ENCODE peak calls at places on chromosomes 2 and 18, in nine cellular contexts. One of them, this sample, is unnamed.

GRCh38 chr2:73085691-73086090 is 14.2 kb upstream of the SFXN5 start:
- DNase-seq in AG04449: no peak
- DNase-seq in dorsolateral prefrontal cortex: peak
- DNase-seq in mucosa of descending colon: peak
- DNase-seq in body of pancreas: peak
- DNase-seq in GM12878: no peak
- DNase-seq in activated CD8-positive, alpha-beta T cell treated with anti-CD3 and anti-CD28 coated beads for 36 hours: peak
- DNase-seq in hepatocyte: peak
- DNase-seq in brain microvascular endothelial cell: peak
- DNase-seq in this sample: peak

GRCh38 chr2:144378551-144378950 is 141.4 kb downstream of the ZEB2 start:
- DNase-seq in GM12878: no peak
- DNase-seq in body of pancreas: no peak
- DNase-seq in activated CD8-positive, alpha-beta T cell treated with anti-CD3 and anti-CD28 coated beads for 36 hours: no peak
- DNase-seq in AG04449: no peak
- DNase-seq in brain microvascular endothelial cell: no peak
- DNase-seq in mucosa of descending colon: no peak
- DNase-seq in hepatocyte: no peak
- DNase-seq in dorsolateral prefrontal cortex: no peak
- DNase-seq in this sample: no peak

GRCh38 chr2:25376750-25377621 is 35.3 kb upstream of the DNMT3A start:
- DNase-seq in mucosa of descending colon: peak
- DNase-seq in body of pancreas: peak
- DNase-seq in brain microvascular endothelial cell: peak
- DNase-seq in hepatocyte: peak
- DNase-seq in dorsolateral prefrontal cortex: peak
- DNase-seq in activated CD8-positive, alpha-beta T cell treated with anti-CD3 and anti-CD28 coated beads for 36 hours: peak
- DNase-seq in GM12878: peak
- DNase-seq in AG04449: no peak
- DNase-seq in this sample: peak

GRCh38 chr2:88638743-88639142 is 11.5 kb upstream of the EIF2AK3 start:
- DNase-seq in mucosa of descending colon: peak
- DNase-seq in brain microvascular endothelial cell: no peak
- DNase-seq in activated CD8-positive, alpha-beta T cell treated with anti-CD3 and anti-CD28 coated beads for 36 hours: peak
- DNase-seq in GM12878: no peak
- DNase-seq in dorsolateral prefrontal cortex: no peak
- DNase-seq in hepatocyte: no peak
- DNase-seq in body of pancreas: no peak
- DNase-seq in AG04449: no peak
- DNase-seq in this sample: no peak

GRCh38 chr2:110872521-110872920 is 140.1 kb downstream of the ACOXL start:
- DNase-seq in dorsolateral prefrontal cortex: no peak
- DNase-seq in brain microvascular endothelial cell: no peak
- DNase-seq in body of pancreas: no peak
- DNase-seq in GM12878: no peak
- DNase-seq in hepatocyte: no peak
- DNase-seq in activated CD8-positive, alpha-beta T cell treated with anti-CD3 and anti-CD28 coated beads for 36 hours: no peak
- DNase-seq in mucosa of descending colon: no peak
- DNase-seq in AG04449: no peak
- DNase-seq in this sample: no peak

GRCh38 chr2:226838758-226839555 is 3.1 kb downstream of the RHBDD1 start:
- DNase-seq in GM12878: no peak
- DNase-seq in brain microvascular endothelial cell: no peak
- DNase-seq in hepatocyte: no peak
- DNase-seq in dorsolateral prefrontal cortex: no peak
- DNase-seq in body of pancreas: no peak
- DNase-seq in activated CD8-positive, alpha-beta T cell treated with anti-CD3 and anti-CD28 coated beads for 36 hours: no peak
- DNase-seq in mucosa of descending colon: no peak
- DNase-seq in AG04449: no peak
- DNase-seq in this sample: peak

GRCh38 chr2:232924433-232924832 is 54.4 kb downstream of the SNORC start:
- DNase-seq in dorsolateral prefrontal cortex: no peak
- DNase-seq in mucosa of descending colon: no peak
- DNase-seq in body of pancreas: no peak
- DNase-seq in brain microvascular endothelial cell: no peak
- DNase-seq in AG04449: no peak
- DNase-seq in GM12878: no peak
- DNase-seq in activated CD8-positive, alpha-beta T cell treated with anti-CD3 and anti-CD28 coated beads for 36 hours: no peak
- DNase-seq in hepatocyte: no peak
- DNase-seq in this sample: no peak

GRCh38 chr18:36247036-36247435 is 50.5 kb upstream of the FHOD3 start:
- DNase-seq in activated CD8-positive, alpha-beta T cell treated with anti-CD3 and anti-CD28 coated beads for 36 hours: no peak
- DNase-seq in hepatocyte: no peak
- DNase-seq in mucosa of descending colon: no peak
- DNase-seq in body of pancreas: no peak
- DNase-seq in dorsolateral prefrontal cortex: no peak
- DNase-seq in GM12878: no peak
- DNase-seq in brain microvascular endothelial cell: no peak
- DNase-seq in AG04449: no peak
- DNase-seq in this sample: no peak

GRCh38 chr2:201883559-201883958 is 77.2 kb downstream of the CDK15 start:
- DNase-seq in body of pancreas: peak
- DNase-seq in hepatocyte: no peak
- DNase-seq in GM12878: no peak
- DNase-seq in brain microvascular endothelial cell: no peak
- DNase-seq in AG04449: no peak
- DNase-seq in dorsolateral prefrontal cortex: no peak
- DNase-seq in activated CD8-positive, alpha-beta T cell treated with anti-CD3 and anti-CD28 coated beads for 36 hours: no peak
- DNase-seq in mucosa of descending colon: no peak
- DNase-seq in this sample: no peak

GRCh38 chr2:3462493-3463104 is 56.7 kb downstream of the ADI1 start:
- DNase-seq in hepatocyte: no peak
- DNase-seq in GM12878: no peak
- DNase-seq in brain microvascular endothelial cell: no peak
- DNase-seq in activated CD8-positive, alpha-beta T cell treated with anti-CD3 and anti-CD28 coated beads for 36 hours: no peak
- DNase-seq in body of pancreas: no peak
- DNase-seq in dorsolateral prefrontal cortex: peak
- DNase-seq in AG04449: no peak
- DNase-seq in mucosa of descending colon: no peak
- DNase-seq in this sample: no peak

GRCh38 chr2:233247744-233248143 is 3.7 kb upstream of the ATG16L1 start:
- DNase-seq in AG04449: no peak
- DNase-seq in hepatocyte: peak
- DNase-seq in activated CD8-positive, alpha-beta T cell treated with anti-CD3 and anti-CD28 coated beads for 36 hours: peak
- DNase-seq in GM12878: no peak
- DNase-seq in body of pancreas: no peak
- DNase-seq in dorsolateral prefrontal cortex: no peak
- DNase-seq in mucosa of descending colon: no peak
- DNase-seq in brain microvascular endothelial cell: no peak
- DNase-seq in this sample: no peak

GRCh38 chr2:219539926-219540678 is 3.5 kb downstream of the CHPF start:
- DNase-seq in activated CD8-positive, alpha-beta T cell treated with anti-CD3 and anti-CD28 coated beads for 36 hours: no peak
- DNase-seq in AG04449: no peak
- DNase-seq in GM12878: no peak
- DNase-seq in body of pancreas: no peak
- DNase-seq in hepatocyte: no peak
- DNase-seq in brain microvascular endothelial cell: no peak
- DNase-seq in mucosa of descending colon: no peak
- DNase-seq in dorsolateral prefrontal cortex: no peak
- DNase-seq in this sample: no peak

GRCh38 chr18:55861266-55861665 is 273.3 kb upstream of the TCF4 start:
- DNase-seq in AG04449: no peak
- DNase-seq in activated CD8-positive, alpha-beta T cell treated with anti-CD3 and anti-CD28 coated beads for 36 hours: no peak
- DNase-seq in body of pancreas: peak
- DNase-seq in GM12878: no peak
- DNase-seq in mucosa of descending colon: no peak
- DNase-seq in dorsolateral prefrontal cortex: peak
- DNase-seq in hepatocyte: peak
- DNase-seq in brain microvascular endothelial cell: peak
- DNase-seq in this sample: no peak

GRCh38 chr18:45562567-45563479 is 52.5 kb upstream of the SLC14A2 start:
- DNase-seq in brain microvascular endothelial cell: no peak
- DNase-seq in dorsolateral prefrontal cortex: no peak
- DNase-seq in activated CD8-positive, alpha-beta T cell treated with anti-CD3 and anti-CD28 coated beads for 36 hours: no peak
- DNase-seq in AG04449: no peak
- DNase-seq in mucosa of descending colon: peak
- DNase-seq in body of pancreas: no peak
- DNase-seq in GM12878: no peak
- DNase-seq in hepatocyte: peak
- DNase-seq in this sample: no peak

GRCh38 chr2:439540-440465 is 151.9 kb upstream of the ALKAL2 start:
- DNase-seq in activated CD8-positive, alpha-beta T cell treated with anti-CD3 and anti-CD28 coated beads for 36 hours: no peak
- DNase-seq in dorsolateral prefrontal cortex: no peak
- DNase-seq in body of pancreas: peak
- DNase-seq in mucosa of descending colon: no peak
- DNase-seq in GM12878: no peak
- DNase-seq in hepatocyte: no peak
- DNase-seq in brain microvascular endothelial cell: no peak
- DNase-seq in AG04449: no peak
- DNase-seq in this sample: no peak

GRCh38 chr2:170475878-170476277 is 239.3 kb upstream of the SP5 start:
- DNase-seq in AG04449: no peak
- DNase-seq in brain microvascular endothelial cell: no peak
- DNase-seq in GM12878: no peak
- DNase-seq in dorsolateral prefrontal cortex: no peak
- DNase-seq in hepatocyte: peak
- DNase-seq in activated CD8-positive, alpha-beta T cell treated with anti-CD3 and anti-CD28 coated beads for 36 hours: no peak
- DNase-seq in mucosa of descending colon: peak
- DNase-seq in body of pancreas: no peak
- DNase-seq in this sample: no peak
- TF ChIP-seq CTCF in AG04449: no peak
- TF ChIP-seq CTCF in brain microvascular endothelial cell: no peak
- TF ChIP-seq CTCF in GM12878: no peak
- TF ChIP-seq CTCF in dorsolateral prefrontal cortex: no peak
- TF ChIP-seq CTCF in hepatocyte: no peak
- TF ChIP-seq CTCF in activated CD8-positive, alpha-beta T cell treated with anti-CD3 and anti-CD28 coated beads for 36 hours: no peak
- TF ChIP-seq CTCF in mucosa of descending colon: no peak
- TF ChIP-seq CTCF in body of pancreas: no peak
- TF ChIP-seq CTCF in this sample: no peak

GRCh38 chr2:31413876-31414550 is 529 bp downstream of the XDH start:
- DNase-seq in mucosa of descending colon: no peak
- DNase-seq in activated CD8-positive, alpha-beta T cell treated with anti-CD3 and anti-CD28 coated beads for 36 hours: peak
- DNase-seq in dorsolateral prefrontal cortex: no peak
- DNase-seq in hepatocyte: no peak
- DNase-seq in body of pancreas: no peak
- DNase-seq in GM12878: no peak
- DNase-seq in AG04449: no peak
- DNase-seq in brain microvascular endothelial cell: no peak
- DNase-seq in this sample: no peak
- TF ChIP-seq CTCF in mucosa of descending colon: no peak
- TF ChIP-seq CTCF in activated CD8-positive, alpha-beta T cell treated with anti-CD3 and anti-CD28 coated beads for 36 hours: no peak
- TF ChIP-seq CTCF in dorsolateral prefrontal cortex: no peak
- TF ChIP-seq CTCF in hepatocyte: peak
- TF ChIP-seq CTCF in body of pancreas: peak
- TF ChIP-seq CTCF in GM12878: no peak
- TF ChIP-seq CTCF in AG04449: no peak
- TF ChIP-seq CTCF in brain microvascular endothelial cell: peak
- TF ChIP-seq CTCF in this sample: no peak

DNA sequence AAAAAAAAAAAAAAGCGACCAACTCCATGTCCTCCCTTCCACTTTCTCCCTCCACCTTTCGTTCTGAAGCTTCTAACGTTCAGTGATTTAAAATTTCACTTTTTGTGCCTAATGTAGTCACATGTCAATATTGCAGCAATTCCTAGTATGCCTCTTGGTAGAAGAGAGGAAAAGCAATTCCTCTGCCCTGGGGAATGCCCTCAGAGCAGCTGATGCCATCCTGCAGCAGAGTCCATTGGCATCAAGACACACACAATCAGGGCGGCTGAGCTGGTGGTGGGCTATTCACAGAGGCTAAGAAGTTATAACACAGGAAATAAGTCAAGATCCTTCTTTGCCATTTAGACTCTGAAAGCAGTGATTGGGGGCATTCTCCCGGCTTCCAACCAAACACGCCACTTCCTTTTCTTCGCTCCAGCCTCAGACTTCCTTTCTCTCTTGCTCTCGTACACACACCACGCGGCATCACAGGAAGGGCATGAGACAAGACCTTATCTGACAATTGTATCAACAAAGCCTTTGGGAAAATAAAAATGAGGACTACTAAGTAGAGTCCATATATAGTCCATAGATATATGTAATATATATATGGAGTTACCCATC is 71.9 kb downstream of the MOGAT1 start:
- DNase-seq in mucosa of descending colon: peak
- DNase-seq in dorsolateral prefrontal cortex: no peak
- DNase-seq in AG04449: no peak
- DNase-seq in activated CD8-positive, alpha-beta T cell treated with anti-CD3 and anti-CD28 coated beads for 36 hours: no peak
- DNase-seq in hepatocyte: no peak
- DNase-seq in brain microvascular endothelial cell: peak
- DNase-seq in body of pancreas: no peak
- DNase-seq in GM12878: no peak
- DNase-seq in this sample: no peak
- TF ChIP-seq CTCF in mucosa of descending colon: no peak
- TF ChIP-seq CTCF in dorsolateral prefrontal cortex: no peak
- TF ChIP-seq CTCF in AG04449: no peak
- TF ChIP-seq CTCF in activated CD8-positive, alpha-beta T cell treated with anti-CD3 and anti-CD28 coated beads for 36 hours: no peak
- TF ChIP-seq CTCF in hepatocyte: no peak
- TF ChIP-seq CTCF in brain microvascular endothelial cell: no peak
- TF ChIP-seq CTCF in body of pancreas: no peak
- TF ChIP-seq CTCF in GM12878: no peak
- TF ChIP-seq CTCF in this sample: no peak

GRCh38 chr18:13582283-13582682 is 144.1 kb downstream of the FAM210A start:
- DNase-seq in activated CD8-positive, alpha-beta T cell treated with anti-CD3 and anti-CD28 coated beads for 36 hours: no peak
- DNase-seq in brain microvascular endothelial cell: no peak
- DNase-seq in body of pancreas: no peak
- DNase-seq in dorsolateral prefrontal cortex: no peak
- DNase-seq in AG04449: no peak
- DNase-seq in hepatocyte: no peak
- DNase-seq in mucosa of descending colon: no peak
- DNase-seq in GM12878: no peak
- DNase-seq in this sample: no peak

GRCh38 chr18:13581496-13581895 is 144.9 kb downstream of the FAM210A start:
- DNase-seq in mucosa of descending colon: no peak
- DNase-seq in AG04449: no peak
- DNase-seq in GM12878: no peak
- DNase-seq in body of pancreas: no peak
- DNase-seq in hepatocyte: no peak
- DNase-seq in brain microvascular endothelial cell: no peak
- DNase-seq in activated CD8-positive, alpha-beta T cell treated with anti-CD3 and anti-CD28 coated beads for 36 hours: no peak
- DNase-seq in dorsolateral prefrontal cortex: no peak
- DNase-seq in this sample: no peak

GRCh38 chr18:13581055-13581454 is 145.3 kb downstream of the FAM210A start:
- DNase-seq in mucosa of descending colon: no peak
- DNase-seq in dorsolateral prefrontal cortex: no peak
- DNase-seq in brain microvascular endothelial cell: no peak
- DNase-seq in body of pancreas: no peak
- DNase-seq in AG04449: no peak
- DNase-seq in hepatocyte: no peak
- DNase-seq in activated CD8-positive, alpha-beta T cell treated with anti-CD3 and anti-CD28 coated beads for 36 hours: no peak
- DNase-seq in GM12878: no peak
- DNase-seq in this sample: no peak

GRCh38 chr18:13579874-13580273 is 146.5 kb downstream of the FAM210A start:
- DNase-seq in AG04449: no peak
- DNase-seq in hepatocyte: no peak
- DNase-seq in GM12878: no peak
- DNase-seq in activated CD8-positive, alpha-beta T cell treated with anti-CD3 and anti-CD28 coated beads for 36 hours: peak
- DNase-seq in brain microvascular endothelial cell: no peak
- DNase-seq in body of pancreas: no peak
- DNase-seq in dorsolateral prefrontal cortex: no peak
- DNase-seq in mucosa of descending colon: no peak
- DNase-seq in this sample: no peak

DNA sequence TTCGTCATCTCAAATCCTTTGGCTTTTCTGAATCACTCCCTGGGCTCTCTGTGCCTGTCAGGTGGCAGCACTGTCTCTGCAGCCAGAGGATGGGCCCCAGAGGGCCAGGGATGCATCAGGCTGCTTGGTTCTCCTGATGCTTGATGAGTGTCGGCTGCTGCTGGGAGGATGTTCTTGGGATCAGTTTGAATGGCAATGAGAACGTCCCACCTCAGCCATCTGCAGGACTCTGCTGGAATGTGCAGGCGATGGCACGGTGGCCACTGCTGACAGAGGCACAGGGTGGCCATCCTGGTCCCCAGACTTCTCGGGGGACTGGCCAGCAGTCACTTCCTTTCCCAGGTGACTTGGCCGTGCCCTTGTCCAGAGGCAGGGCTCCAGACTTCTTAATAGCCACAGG is 146.0 kb downstream of the FAM210A start:
- DNase-seq in GM12878: no peak
- DNase-seq in dorsolateral prefrontal cortex: peak
- DNase-seq in activated CD8-positive, alpha-beta T cell treated with anti-CD3 and anti-CD28 coated beads for 36 hours: peak
- DNase-seq in AG04449: no peak
- DNase-seq in body of pancreas: no peak
- DNase-seq in mucosa of descending colon: no peak
- DNase-seq in hepatocyte: no peak
- DNase-seq in brain microvascular endothelial cell: no peak
- DNase-seq in this sample: no peak
- TF ChIP-seq CTCF in GM12878: no peak
- TF ChIP-seq CTCF in dorsolateral prefrontal cortex: no peak
- TF ChIP-seq CTCF in activated CD8-positive, alpha-beta T cell treated with anti-CD3 and anti-CD28 coated beads for 36 hours: no peak
- TF ChIP-seq CTCF in AG04449: no peak
- TF ChIP-seq CTCF in body of pancreas: no peak
- TF ChIP-seq CTCF in mucosa of descending colon: no peak
- TF ChIP-seq CTCF in hepatocyte: no peak
- TF ChIP-seq CTCF in brain microvascular endothelial cell: no peak
- TF ChIP-seq CTCF in this sample: no peak